ENCODE peak calls at places on chromosomes 5 and 9, in ten cellular contexts. I is SK-N-SH, F is sigmoid colon, T is transverse colon, Z is suprapubic skin, L is HepG2, U is tibial nerve, E is ovary, N is A549, J is upper lobe of left lung. A is an unnamed sample.

GRCh38 chr5:149358294-149358651 is 427 bp downstream of the PCYOX1L start:
- DNase-seq in I (peak), F (peak), T (peak), Z (peak), L (no peak), U (peak), E (peak), N (no peak), J (peak), A (no peak)

GRCh38 chr9:111610851-111611250 is 11.4 kb upstream of the PTGR1 start:
- DNase-seq in I (no peak), F (no peak), T (no peak), Z (no peak), L (no peak), U (no peak), E (no peak), N (no peak), J (no peak), A (no peak)

GRCh38 chr5:157971466-157972324 is 112.8 kb upstream of the CLINT1 start:
- DNase-seq in I (no peak), F (peak), T (no peak), Z (no peak), L (no peak), U (no peak), E (no peak), N (no peak), J (no peak), A (no peak)

GRCh38 chr5:76251656-76252055 is 151.4 kb upstream of the IQGAP2 start:
- DNase-seq in I (no peak), F (no peak), T (no peak), Z (no peak), L (no peak), U (no peak), E (no peak), N (no peak), J (no peak), A (no peak)

GRCh38 chr9:88990721-88991065 is 575 bp upstream of the S1PR3 start:
- DNase-seq in I (no peak), F (no peak), T (no peak), Z (no peak), L (no peak), U (no peak), E (no peak), N (no peak), J (no peak), A (no peak)

GRCh38 chr9:97510797-97511761 is 9.6 kb downstream of the TMOD1 start:
- DNase-seq in I (no peak), F (no peak), T (no peak), Z (no peak), L (no peak), U (no peak), E (no peak), N (peak), J (no peak), A (no peak)

GRCh38 chr5:179432547-179432946 is 87.3 kb upstream of the ADAMTS2 start:
- DNase-seq in I (no peak), F (peak), T (no peak), Z (no peak), L (no peak), U (no peak), E (no peak), N (no peak), J (peak), A (no peak)

GRCh38 chr5:151786468-151786867 is 14.7 kb downstream of the G3BP1 start:
- DNase-seq in I (no peak), F (no peak), T (no peak), Z (no peak), L (no peak), U (no peak), E (no peak), N (no peak), J (no peak), A (no peak)

GRCh38 chr5:96812851-96813250 is 5.1 kb upstream of the ERAP1 start:
- DNase-seq in I (no peak), F (no peak), T (no peak), Z (no peak), L (no peak), U (no peak), E (no peak), N (no peak), J (no peak), A (no peak)

GRCh38 chr9:117135481-117135880 is 279.4 kb downstream of the ASTN2 start:
- DNase-seq in I (peak), F (no peak), T (no peak), Z (no peak), L (no peak), U (no peak), E (no peak), N (no peak), J (no peak), A (no peak)

GRCh38 chr5:178107889-178108288 is 5.4 kb upstream of the N4BP3 start:
- DNase-seq in I (peak), F (no peak), T (no peak), Z (no peak), L (no peak), U (no peak), E (no peak), N (no peak), J (no peak), A (no peak)

GRCh38 chr5:132504746-132505145 is 14.2 kb upstream of the IRF1 start:
- DNase-seq in I (no peak), F (no peak), T (no peak), Z (no peak), L (peak), U (no peak), E (no peak), N (no peak), J (no peak), A (no peak)

GRCh38 chr5:13866792-13867191 is 77.7 kb downstream of the DNAH5 start:
- DNase-seq in I (no peak), F (no peak), T (no peak), Z (no peak), L (peak), U (no peak), E (no peak), N (peak), J (no peak), A (peak)
- TF ChIP-seq EP300 in I (no peak), F (no peak), T (no peak), Z (no peak), L (no peak), U (no peak), E (no peak), N (no peak), J (no peak), A (no peak)

DNA sequence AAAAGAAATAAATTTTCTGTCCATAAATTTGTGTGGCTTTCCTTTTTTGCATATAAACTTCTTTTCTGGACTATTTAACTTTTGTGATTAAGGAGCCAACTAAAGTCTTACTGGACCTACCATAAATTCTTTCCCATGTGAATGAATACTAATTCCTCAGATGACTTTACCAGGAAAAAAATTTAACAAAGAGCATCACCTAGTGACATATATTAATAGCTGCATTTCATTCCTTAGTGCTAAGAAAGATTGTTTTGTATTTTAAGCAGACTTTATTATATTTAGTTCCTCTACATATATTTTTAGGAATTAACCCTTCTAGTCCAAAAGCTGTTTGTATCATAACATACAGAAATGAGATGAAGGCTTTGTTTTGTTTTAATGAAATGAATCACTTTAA is 64.4 kb downstream of the C9orf85 start:
- DNase-seq in I (no peak), F (no peak), T (no peak), Z (no peak), L (no peak), U (no peak), E (no peak), N (no peak), J (no peak), A (no peak)
- TF ChIP-seq EP300 in I (no peak), F (no peak), T (no peak), Z (no peak), L (no peak), U (no peak), E (no peak), N (no peak), J (no peak), A (no peak)

DNA sequence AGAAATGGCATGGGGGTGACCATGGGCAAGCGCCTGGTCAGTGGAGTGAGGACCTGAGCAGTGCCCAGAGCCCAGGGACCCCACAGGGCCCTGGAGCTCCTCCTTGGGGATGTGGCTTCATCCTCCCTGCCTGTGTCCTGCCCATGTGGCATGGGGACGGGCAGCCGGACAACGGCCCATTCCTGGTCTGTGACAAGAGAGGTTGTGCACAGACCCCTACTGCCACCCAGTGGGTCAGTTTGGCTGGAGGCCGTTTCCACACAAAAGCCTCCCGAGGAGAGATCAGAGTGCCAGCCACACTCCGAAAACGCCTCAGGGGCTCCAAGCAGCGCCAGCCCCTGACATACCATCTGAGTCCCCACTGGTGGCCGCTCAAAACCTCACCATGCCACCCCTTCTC is 19.8 kb downstream of the SLC6A18 start:
- DNase-seq in I (peak), F (no peak), T (no peak), Z (no peak), L (no peak), U (no peak), E (no peak), N (no peak), J (no peak), A (peak)
- TF ChIP-seq EP300 in I (no peak), F (no peak), T (no peak), Z (no peak), L (no peak), U (no peak), E (no peak), N (no peak), J (no peak), A (no peak)

GRCh38 chr5:172561151-172561550 is 79.9 kb upstream of the NEURL1B start:
- DNase-seq in I (no peak), F (no peak), T (no peak), Z (no peak), L (no peak), U (no peak), E (no peak), N (no peak), J (no peak), A (no peak)
- TF ChIP-seq EP300 in I (no peak), F (no peak), T (no peak), Z (no peak), L (no peak), U (no peak), E (no peak), N (no peak), J (no peak), A (no peak)

GRCh38 chr5:74361406-74362358 is 278.8 kb downstream of the ENC1 start:
- DNase-seq in I (no peak), F (no peak), T (peak), Z (no peak), L (peak), U (no peak), E (no peak), N (no peak), J (no peak), A (no peak)
- TF ChIP-seq EP300 in I (no peak), F (no peak), T (no peak), Z (no peak), L (no peak), U (no peak), E (no peak), N (no peak), J (no peak), A (no peak)

DNA sequence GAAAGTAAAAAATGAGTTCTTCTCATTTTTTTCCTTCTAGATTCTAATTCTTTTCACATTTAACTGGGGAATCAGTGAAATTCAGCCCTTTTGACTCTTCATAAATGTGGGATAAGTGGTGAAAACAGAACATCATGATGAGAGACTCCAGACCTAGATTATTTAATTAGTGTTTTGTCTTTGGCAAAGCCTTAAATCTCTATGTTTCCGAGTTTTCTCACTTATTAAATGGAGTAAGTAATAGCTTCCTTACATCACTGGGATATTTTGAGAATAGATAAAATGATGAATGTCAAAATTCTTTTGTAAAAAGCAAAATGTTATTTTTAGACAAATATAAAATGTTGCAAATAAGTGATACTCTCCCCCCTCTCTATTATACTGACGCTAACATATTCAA is 468.6 kb upstream of the ARRDC3 start:
- DNase-seq in I (peak), F (no peak), T (no peak), Z (no peak), L (no peak), U (no peak), E (no peak), N (no peak), J (no peak), A (no peak)
- TF ChIP-seq EP300 in I (peak), F (no peak), T (no peak), Z (no peak), L (no peak), U (no peak), E (no peak), N (no peak), J (no peak), A (no peak)

GRCh38 chr9:134214766-134215394 is 50.5 kb upstream of the RNU6ATAC start:
- DNase-seq in I (peak), F (peak), T (no peak), Z (peak), L (peak), U (no peak), E (peak), N (no peak), J (no peak), A (no peak)

GRCh38 chr9:134215395-134215708 is 51.0 kb upstream of the RNU6ATAC start:
- DNase-seq in I (peak), F (peak), T (no peak), Z (peak), L (no peak), U (no peak), E (no peak), N (no peak), J (no peak), A (no peak)

GRCh38 chr9:134216961-134217360 is 52.6 kb upstream of the RNU6ATAC start:
- DNase-seq in I (peak), F (peak), T (no peak), Z (no peak), L (no peak), U (no peak), E (peak), N (no peak), J (no peak), A (no peak)

GRCh38 chr9:134216449-134216951 is 52.1 kb upstream of the RNU6ATAC start:
- DNase-seq in I (peak), F (peak), T (no peak), Z (peak), L (no peak), U (no peak), E (peak), N (no peak), J (no peak), A (no peak)

DNA sequence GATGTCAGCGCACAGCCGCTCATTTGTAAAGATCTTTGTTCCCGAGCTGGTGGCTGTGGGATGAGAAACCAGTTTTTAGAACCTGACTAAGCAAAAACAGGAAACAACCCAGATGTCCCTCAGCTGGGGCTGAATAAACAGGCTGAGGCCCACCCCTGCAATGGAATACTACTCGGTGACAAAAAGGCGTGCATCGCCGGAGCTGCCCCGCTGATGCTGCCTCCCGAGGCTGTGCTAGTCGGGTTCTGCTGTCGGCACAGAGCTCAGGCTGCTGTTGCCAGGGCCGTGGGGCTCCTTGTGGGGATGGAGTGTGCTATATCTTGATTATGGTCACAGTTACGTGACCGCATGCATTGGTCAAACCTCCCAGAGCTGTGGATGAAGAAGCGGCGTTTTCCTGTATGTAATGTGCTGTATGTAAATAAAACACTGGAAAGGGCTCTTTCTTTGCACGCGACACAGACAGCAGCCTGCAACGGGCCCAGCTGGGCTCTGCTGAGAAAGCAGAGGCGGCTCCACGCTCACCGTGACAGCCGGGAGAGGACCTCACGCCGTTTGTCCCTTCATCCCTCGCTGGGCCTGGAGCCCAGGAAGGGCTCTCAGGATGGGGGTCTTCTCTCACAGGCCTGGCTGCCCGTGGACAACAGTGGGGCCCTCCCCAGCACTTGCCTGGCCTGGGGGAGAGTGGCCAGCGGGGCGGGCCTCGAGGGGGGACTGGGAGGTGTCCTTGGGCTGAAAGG is 51.5 kb upstream of the RNU6ATAC start:
- DNase-seq in I (peak), F (no peak), T (no peak), Z (peak), L (peak), U (no peak), E (peak), N (no peak), J (no peak), A (no peak)
- TF ChIP-seq EP300 in I (no peak), F (no peak), T (no peak), Z (no peak), L (no peak), U (peak), E (no peak), N (no peak), J (no peak), A (no peak)